ENCODE peak calls at places on chromosomes 4 and X, in ten cellular contexts. Q is anterior cingulate cortex; G is non-pigmented ciliary epithelial cell; Y is amygdala; I is EL; U is coronary artery; R is fibroblast of lung; M is stimulated activated CD8-positive, alpha-beta memory T cell treated with anti-CD3 and anti-CD28 coated beads, Interleukin-7, amount 100 ng/mL, for 24 hours; P is ACHN; C is cardiac fibroblast. D is an unnamed sample.

GRCh38 chr4:56683455-56683854 is 2.4 kb upstream of the HOPX start:
- DNase-seq in Q (no peak), G (no peak), Y (no peak), I (no peak), U (no peak), R (no peak), M (no peak), P (no peak), C (no peak), D (no peak)

GRCh38 chr4:177349191-177349590 is 39.5 kb downstream of the NEIL3 start:
- DNase-seq in Q (no peak), G (no peak), Y (no peak), I (no peak), U (no peak), R (no peak), M (no peak), P (no peak), C (no peak), D (no peak)

GRCh38 chrX:10631416-10632145 is 11.2 kb upstream of the MID1 start:
- DNase-seq in Q (no peak), G (no peak), Y (no peak), I (no peak), U (no peak), R (no peak), M (no peak), P (no peak), C (no peak), D (no peak)

GRCh38 chrX:136525738-136526606 is 6.0 kb upstream of the VGLL1 start:
- DNase-seq in Q (peak; percentile 26), G (peak; percentile 49), Y (no peak), I (peak; percentile 62), U (peak; percentile 76), R (peak; percentile 84), M (no peak), P (peak; percentile 60), C (peak; percentile 79), D (no peak)

GRCh38 chrX:153794897-153795816 is 689 bp downstream of the SSR4 start:
- DNase-seq in Q (no peak), G (no peak), Y (no peak), I (peak; percentile 7), U (no peak), R (peak; percentile 12), M (peak; percentile 3), P (no peak), C (peak; percentile 12), D (no peak)

GRCh38 chr4:23837366-23837765 is 52.5 kb downstream of the PPARGC1A start:
- DNase-seq in Q (no peak), G (no peak), Y (no peak), I (no peak), U (no peak), R (no peak), M (no peak), P (no peak), C (no peak), D (no peak)

GRCh38 chrX:100090931-100091330 is 319.1 kb downstream of the PCDH19 start:
- DNase-seq in Q (no peak), G (no peak), Y (no peak), I (peak; percentile 6), U (no peak), R (peak; percentile 54), M (no peak), P (no peak), C (peak; percentile 66), D (no peak)

GRCh38 chr4:103091601-103092223 is 7.9 kb downstream of the BDH2 start:
- DNase-seq in Q (peak; percentile 7), G (peak; percentile 51), Y (no peak), I (peak; percentile 71), U (no peak), R (peak; percentile 56), M (no peak), P (peak; percentile 70), C (peak; percentile 82), D (no peak)

GRCh38 chr4:178462710-178463109 is 1020.5 kb upstream of the AGA start:
- DNase-seq in Q (no peak), G (no peak), Y (no peak), I (no peak), U (no peak), R (no peak), M (no peak), P (no peak), C (no peak), D (no peak)

GRCh38 chr4:76689079-76689817 is 208.7 kb downstream of the SOWAHB start:
- DNase-seq in Q (no peak), G (no peak), Y (no peak), I (peak; percentile 53), U (no peak), R (peak; percentile 48), M (no peak), P (peak; percentile 50), C (peak; percentile 15), D (peak; percentile 8)

GRCh38 chrX:9604908-9605306 is 140.0 kb downstream of the TBL1X start:
- DNase-seq in Q (no peak), G (no peak), Y (no peak), I (no peak), U (no peak), R (no peak), M (no peak), P (no peak), C (no peak), D (no peak)

D was measured in GOT3.